ENCODE peak calls at places on chromosomes 1 and 21, in ten cellular contexts. I is A549, G is left ventricle myocardium inferior, S is Calu3, O is AG10803, W is ovary, X is right lobe of liver, A is H9, Q is fibroblast of the aortic adventitia, J is tibial nerve. F is an unnamed sample.

GRCh38 chr1:184986250-184986649 is 11.9 kb upstream of the NIBAN1 start:
- DNase-seq in I (no peak), G (no peak), S (no peak), O (peak), W (no peak), X (no peak), A (no peak), Q (peak), J (no peak), F (no peak)

GRCh38 chr1:22132517-22133235 is 10.2 kb downstream of the WNT4 start:
- DNase-seq in I (peak), G (no peak), S (peak), O (peak), W (peak), X (no peak), A (no peak), Q (peak), J (no peak), F (no peak)

GRCh38 chr21:39451332-39452206 is at the start of gene SH3BGR:
- DNase-seq in I (no peak), G (peak), S (no peak), O (peak), W (no peak), X (peak), A (peak), Q (peak), J (no peak), F (no peak)

GRCh38 chr1:30729906-30730305 is 6.5 kb upstream of the MATN1 start:
- DNase-seq in I (no peak), G (no peak), S (no peak), O (no peak), W (no peak), X (no peak), A (no peak), Q (no peak), J (no peak), F (no peak)

GRCh38 chr1:62637392-62638105 is 40.2 kb downstream of the ANGPTL3 start:
- DNase-seq in I (no peak), G (no peak), S (no peak), O (no peak), W (no peak), X (no peak), A (no peak), Q (no peak), J (no peak), F (no peak)

GRCh38 chr1:31509124-31510072 is 66.9 kb upstream of the TINAGL1 start:
- DNase-seq in I (no peak), G (no peak), S (no peak), O (no peak), W (no peak), X (peak), A (no peak), Q (no peak), J (no peak), F (no peak)

GRCh38 chr1:155910621-155911121 is 478 bp downstream of the RIT1 start:
- DNase-seq in I (no peak), G (no peak), S (peak), O (no peak), W (peak), X (no peak), A (peak), Q (peak), J (no peak), F (no peak)

GRCh38 chr1:226123591-226124471 is 61.3 kb downstream of the H3-3A start:
- DNase-seq in I (no peak), G (no peak), S (peak), O (no peak), W (peak), X (no peak), A (no peak), Q (no peak), J (no peak), F (no peak)

GRCh38 chr1:151606867-151607266 is 5.0 kb upstream of the SNX27 start:
- DNase-seq in I (no peak), G (no peak), S (peak), O (no peak), W (no peak), X (no peak), A (no peak), Q (no peak), J (no peak), F (no peak)

GRCh38 chr1:56590520-56591011 is 11.2 kb upstream of the PLPP3 start:
- DNase-seq in I (no peak), G (no peak), S (no peak), O (peak), W (no peak), X (no peak), A (no peak), Q (peak), J (no peak), F (no peak)

GRCh38 chr1:187157552-187157951 is 328.8 kb downstream of the PLA2G4A start:
- DNase-seq in I (no peak), G (no peak), S (no peak), O (no peak), W (no peak), X (no peak), A (no peak), Q (no peak), J (no peak), F (no peak)

GRCh38 chr1:240455228-240455821 is 156.6 kb downstream of the GREM2 start:
- DNase-seq in I (no peak), G (no peak), S (peak), O (peak), W (no peak), X (no peak), A (no peak), Q (peak), J (no peak), F (no peak)

GRCh38 chr1:205189162-205189561 is 22.3 kb downstream of the DSTYK start:
- DNase-seq in I (no peak), G (no peak), S (no peak), O (no peak), W (no peak), X (no peak), A (no peak), Q (no peak), J (no peak), F (no peak)

GRCh38 chr1:154418062-154418897 is 13.1 kb downstream of the IL6R start:
- DNase-seq in I (peak), G (no peak), S (peak), O (no peak), W (peak), X (peak), A (no peak), Q (no peak), J (no peak), F (no peak)

GRCh38 chr1:172283766-172284165 is 136.7 kb upstream of the C1orf105 start:
- DNase-seq in I (no peak), G (no peak), S (no peak), O (peak), W (no peak), X (no peak), A (no peak), Q (no peak), J (no peak), F (no peak)

GRCh38 chr1:18429654-18430053 is 51.1 kb upstream of the KLHDC7A start:
- DNase-seq in I (no peak), G (no peak), S (no peak), O (no peak), W (no peak), X (no peak), A (no peak), Q (no peak), J (no peak), F (no peak)

GRCh38 chr1:170661646-170662411 is 2.1 kb upstream of the PRRX1 start:
- DNase-seq in I (no peak), G (no peak), S (no peak), O (peak), W (peak), X (no peak), A (peak), Q (peak), J (peak), F (no peak)

GRCh38 chr1:213652109-213652508 is 335.7 kb upstream of the PROX1 start:
- DNase-seq in I (no peak), G (no peak), S (no peak), O (no peak), W (no peak), X (no peak), A (no peak), Q (no peak), J (no peak), F (no peak)

GRCh38 chr1:114154146-114154962 is 685 bp upstream of the SYT6 start:
- DNase-seq in I (no peak), G (no peak), S (no peak), O (peak), W (peak), X (no peak), A (peak), Q (peak), J (no peak), F (no peak)

GRCh38 chr1:154575951-154576566 is 8.5 kb downstream of the CHRNB2 start:
- DNase-seq in I (no peak), G (no peak), S (no peak), O (no peak), W (no peak), X (no peak), A (no peak), Q (no peak), J (no peak), F (no peak)

GRCh38 chr1:58941471-58942289 is 157.8 kb upstream of the JUN start:
- DNase-seq in I (no peak), G (no peak), S (no peak), O (no peak), W (no peak), X (no peak), A (no peak), Q (no peak), J (no peak), F (no peak)

GRCh38 chr1:47405697-47406096 is 10.4 kb upstream of the FOXE3 start:
- DNase-seq in I (no peak), G (no peak), S (no peak), O (peak), W (no peak), X (no peak), A (peak), Q (no peak), J (peak), F (no peak)

GRCh38 chr21:36810443-36810842 is 111.5 kb downstream of the SIM2 start:
- DNase-seq in I (no peak), G (no peak), S (no peak), O (no peak), W (no peak), X (no peak), A (no peak), Q (no peak), J (no peak), F (no peak)

GRCh38 chr1:72648465-72648864 is 366.1 kb upstream of the NEGR1 start:
- DNase-seq in I (no peak), G (no peak), S (no peak), O (no peak), W (no peak), X (peak), A (no peak), Q (no peak), J (no peak), F (no peak)

GRCh38 chr1:226786550-226786949 is 47.5 kb upstream of the ITPKB start:
- DNase-seq in I (no peak), G (no peak), S (no peak), O (no peak), W (no peak), X (no peak), A (no peak), Q (no peak), J (no peak), F (no peak)

GRCh38 chr1:182299728-182300581 is 91.6 kb downstream of the GLUL start:
- DNase-seq in I (no peak), G (peak), S (peak), O (peak), W (peak), X (no peak), A (no peak), Q (peak), J (peak), F (no peak)

GRCh38 chr1:99996951-99997350 is 27.2 kb downstream of the SLC35A3 start:
- DNase-seq in I (no peak), G (no peak), S (no peak), O (no peak), W (no peak), X (no peak), A (no peak), Q (no peak), J (no peak), F (no peak)

GRCh38 chr1:227805606-227806197 is 9.8 kb upstream of the PRSS38 start:
- DNase-seq in I (peak), G (no peak), S (no peak), O (peak), W (no peak), X (no peak), A (no peak), Q (peak), J (no peak), F (no peak)

GRCh38 chr21:35508389-35508888 is 459.3 kb upstream of the RUNX1 start:
- DNase-seq in I (no peak), G (peak), S (peak), O (peak), W (no peak), X (peak), A (peak), Q (peak), J (peak), F (no peak)

GRCh38 chr1:58815680-58816071 is 31.8 kb upstream of the JUN start:
- DNase-seq in I (peak), G (peak), S (peak), O (no peak), W (no peak), X (peak), A (peak), Q (no peak), J (no peak), F (no peak)

GRCh38 chr1:172254521-172255222 is 165.8 kb upstream of the C1orf105 start:
- DNase-seq in I (peak), G (no peak), S (peak), O (peak), W (no peak), X (no peak), A (no peak), Q (peak), J (no peak), F (no peak)

GRCh38 chr1:90335566-90335965 is 340.7 kb downstream of the ZNF326 start:
- DNase-seq in I (no peak), G (no peak), S (no peak), O (no peak), W (no peak), X (no peak), A (no peak), Q (no peak), J (no peak), F (no peak)

GRCh38 chr1:235077571-235078479 is 50.8 kb downstream of the TOMM20 start:
- DNase-seq in I (no peak), G (no peak), S (no peak), O (peak), W (no peak), X (no peak), A (no peak), Q (no peak), J (no peak), F (no peak)

GRCh38 chr1:240188139-240188538 is 96.5 kb downstream of the FMN2 start:
- DNase-seq in I (no peak), G (no peak), S (no peak), O (no peak), W (no peak), X (no peak), A (no peak), Q (no peak), J (no peak), F (no peak)

GRCh38 chr1:13772271-13772670 is 72.3 kb downstream of the PRDM2 start:
- DNase-seq in I (no peak), G (no peak), S (no peak), O (no peak), W (no peak), X (no peak), A (no peak), Q (no peak), J (no peak), F (no peak)

DNA sequence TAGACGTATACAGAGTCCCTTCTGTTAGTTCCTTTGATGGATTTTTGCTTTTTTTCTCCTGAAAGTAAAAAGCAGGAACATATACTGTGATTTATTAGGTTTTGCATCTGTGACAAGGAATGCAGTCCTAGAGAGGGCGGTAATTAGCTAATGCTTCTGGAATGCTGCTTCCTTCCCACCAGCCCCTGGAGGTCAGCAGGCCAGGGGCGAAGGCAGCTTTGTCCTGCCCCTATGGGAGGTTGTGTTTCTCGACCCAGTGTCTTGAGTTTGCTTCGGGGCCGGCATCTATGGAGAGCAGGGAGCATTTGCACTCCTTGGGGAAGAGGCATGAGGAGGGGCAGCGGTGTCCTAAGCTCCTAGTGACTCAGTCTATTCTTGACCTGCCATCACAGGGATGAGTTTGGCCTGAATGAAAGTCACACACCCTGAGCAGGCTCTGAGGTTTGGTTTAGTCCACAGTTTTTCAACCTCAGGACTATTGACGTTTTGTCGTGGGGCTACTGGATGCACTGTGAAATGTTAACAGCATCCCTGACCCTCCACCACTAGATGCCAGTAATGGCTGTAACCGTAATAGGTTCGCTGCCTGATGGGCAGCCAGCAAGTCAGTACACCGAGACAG is 85.0 kb upstream of the KCNJ15 start:
- DNase-seq in I (no peak), G (no peak), S (peak), O (peak), W (no peak), X (no peak), A (peak), Q (peak), J (no peak), F (no peak)
- TF ChIP-seq CTCF in I (no peak), G (no peak), S (no peak), O (peak), W (no peak), X (no peak), A (peak), Q (no peak), J (no peak), F (no peak)

GRCh38 chr1:197360068-197360467 is 92.0 kb downstream of the CRB1 start:
- DNase-seq in I (no peak), G (no peak), S (no peak), O (no peak), W (peak), X (no peak), A (no peak), Q (no peak), J (no peak), F (no peak)
- TF ChIP-seq CTCF in I (no peak), G (no peak), S (no peak), O (no peak), W (no peak), X (no peak), A (no peak), Q (no peak), J (no peak), F (no peak)

GRCh38 chr1:195886000-195886399 is 722.2 kb downstream of the KCNT2 start:
- DNase-seq in I (no peak), G (no peak), S (no peak), O (no peak), W (no peak), X (no peak), A (no peak), Q (no peak), J (no peak), F (no peak)
- TF ChIP-seq CTCF in I (peak), G (no peak), S (peak), O (no peak), W (no peak), X (no peak), A (peak), Q (no peak), J (no peak), F (no peak)

DNA sequence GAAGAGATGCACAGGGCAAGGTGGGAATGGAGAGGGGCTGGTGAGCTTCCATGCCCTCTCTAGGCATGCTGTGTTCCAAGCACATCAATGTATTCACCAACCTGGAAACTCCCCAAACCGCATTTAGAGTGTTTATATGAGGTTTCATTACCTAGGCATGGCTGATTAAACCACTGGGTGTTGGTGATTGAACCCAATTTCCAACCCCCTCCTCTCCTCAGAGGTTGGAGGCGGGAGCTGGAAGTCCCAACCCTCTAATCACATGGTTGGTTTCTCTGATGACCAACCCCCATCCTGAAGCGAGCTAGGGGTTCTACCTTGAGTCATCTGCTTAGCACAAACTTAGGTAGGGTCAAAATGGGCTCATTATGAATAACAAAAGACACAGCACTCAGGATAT is 3.0 kb upstream of the PPIE start:
- DNase-seq in I (no peak), G (no peak), S (no peak), O (no peak), W (no peak), X (no peak), A (no peak), Q (no peak), J (no peak), F (no peak)
- TF ChIP-seq CTCF in I (no peak), G (no peak), S (no peak), O (no peak), W (no peak), X (no peak), A (no peak), Q (no peak), J (no peak), F (no peak)

GRCh38 chr1:78553859-78554258 is 63.1 kb downstream of the PTGFR start:
- DNase-seq in I (no peak), G (no peak), S (peak), O (no peak), W (no peak), X (no peak), A (peak), Q (no peak), J (no peak), F (no peak)
- TF ChIP-seq CTCF in I (no peak), G (no peak), S (no peak), O (no peak), W (no peak), X (peak), A (peak), Q (no peak), J (no peak), F (peak)

DNA sequence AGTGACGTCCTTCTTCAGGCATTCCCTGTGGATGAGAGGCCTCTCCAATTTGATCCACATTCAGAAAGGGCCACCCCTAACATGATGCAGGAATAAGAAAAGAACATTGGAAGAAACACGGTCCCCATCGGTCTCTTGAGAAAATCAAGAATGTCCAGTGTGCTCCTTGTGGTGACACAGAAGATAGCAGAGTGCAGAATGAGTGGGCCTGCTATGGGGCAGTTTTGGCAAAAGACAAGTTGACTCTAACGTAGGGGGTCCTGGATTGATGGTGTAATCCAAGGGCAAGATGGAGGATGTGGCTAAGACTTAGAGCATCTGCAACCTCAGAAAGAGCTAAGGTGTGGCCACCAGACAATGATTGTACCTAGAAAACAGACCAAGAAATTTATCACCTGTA is 45.1 kb upstream of the COP1 start:
- DNase-seq in I (no peak), G (no peak), S (no peak), O (no peak), W (no peak), X (no peak), A (no peak), Q (no peak), J (no peak), F (no peak)
- TF ChIP-seq CTCF in I (no peak), G (no peak), S (no peak), O (no peak), W (no peak), X (no peak), A (no peak), Q (no peak), J (no peak), F (no peak)